ENCODE peak calls at places on chromosome 10, in seven cellular contexts. One of them, this sample, is unnamed.

GRCh38 chr10:89946106-89946505 is 244.7 kb downstream of the KIF20B start:
- DNase-seq in A549: no peak
- DNase-seq in mucosa of descending colon: no peak
- DNase-seq in NCI-H510A treated with DMSO at 0.1 percent for 48 hours: no peak
- DNase-seq in fibroblast of the aortic adventitia: peak; percentile 26
- DNase-seq in T-helper 9 cell: no peak
- DNase-seq in activated CD8-positive, alpha-beta T cell treated with anti-CD3 and anti-CD28 coated beads for 36 hours: no peak
- DNase-seq in this sample: no peak

GRCh38 chr10:104209575-104210198 is 22.5 kb downstream of the CFAP43 start:
- DNase-seq in A549: peak; percentile 51
- DNase-seq in mucosa of descending colon: peak; percentile 59
- DNase-seq in NCI-H510A treated with DMSO at 0.1 percent for 48 hours: peak; percentile 75
- DNase-seq in fibroblast of the aortic adventitia: peak; percentile 60
- DNase-seq in T-helper 9 cell: peak; percentile 11
- DNase-seq in activated CD8-positive, alpha-beta T cell treated with anti-CD3 and anti-CD28 coated beads for 36 hours: peak; percentile 63
- DNase-seq in this sample: peak; percentile 24

GRCh38 chr10:21517134-21517982 is 8.1 kb downstream of the SKIDA1 start:
- DNase-seq in A549: peak; percentile 79
- DNase-seq in mucosa of descending colon: peak; percentile 28
- DNase-seq in NCI-H510A treated with DMSO at 0.1 percent for 48 hours: no peak
- DNase-seq in fibroblast of the aortic adventitia: peak; percentile 63
- DNase-seq in T-helper 9 cell: peak; percentile 23
- DNase-seq in activated CD8-positive, alpha-beta T cell treated with anti-CD3 and anti-CD28 coated beads for 36 hours: peak; percentile 31
- DNase-seq in this sample: peak; percentile 53

GRCh38 chr10:2985729-2986232 is 81.6 kb upstream of the PFKP start:
- DNase-seq in A549: peak; percentile 53
- DNase-seq in mucosa of descending colon: peak; percentile 78
- DNase-seq in NCI-H510A treated with DMSO at 0.1 percent for 48 hours: no peak
- DNase-seq in fibroblast of the aortic adventitia: peak; percentile 43
- DNase-seq in T-helper 9 cell: no peak
- DNase-seq in activated CD8-positive, alpha-beta T cell treated with anti-CD3 and anti-CD28 coated beads for 36 hours: no peak
- DNase-seq in this sample: peak; percentile 65

GRCh38 chr10:75404335-75405200 is 3.0 kb upstream of the ZNF503 start:
- DNase-seq in A549: no peak
- DNase-seq in mucosa of descending colon: peak; percentile 56
- DNase-seq in NCI-H510A treated with DMSO at 0.1 percent for 48 hours: peak; percentile 66
- DNase-seq in fibroblast of the aortic adventitia: peak; percentile 22
- DNase-seq in T-helper 9 cell: no peak
- DNase-seq in activated CD8-positive, alpha-beta T cell treated with anti-CD3 and anti-CD28 coated beads for 36 hours: no peak
- DNase-seq in this sample: peak; percentile 56

GRCh38 chr10:101967713-101968112 is 88.3 kb downstream of the ARMH3 start:
- DNase-seq in A549: no peak
- DNase-seq in mucosa of descending colon: no peak
- DNase-seq in NCI-H510A treated with DMSO at 0.1 percent for 48 hours: no peak
- DNase-seq in fibroblast of the aortic adventitia: peak; percentile 20
- DNase-seq in T-helper 9 cell: no peak
- DNase-seq in activated CD8-positive, alpha-beta T cell treated with anti-CD3 and anti-CD28 coated beads for 36 hours: no peak
- DNase-seq in this sample: no peak

GRCh38 chr10:48772059-48772458 is 87.4 kb downstream of the WDFY4 start:
- DNase-seq in A549: no peak
- DNase-seq in mucosa of descending colon: no peak
- DNase-seq in NCI-H510A treated with DMSO at 0.1 percent for 48 hours: no peak
- DNase-seq in fibroblast of the aortic adventitia: no peak
- DNase-seq in T-helper 9 cell: no peak
- DNase-seq in activated CD8-positive, alpha-beta T cell treated with anti-CD3 and anti-CD28 coated beads for 36 hours: no peak
- DNase-seq in this sample: no peak

GRCh38 chr10:43114743-43115611 is 23.3 kb upstream of the CSGALNACT2 start:
- DNase-seq in A549: no peak
- DNase-seq in mucosa of descending colon: no peak
- DNase-seq in NCI-H510A treated with DMSO at 0.1 percent for 48 hours: no peak
- DNase-seq in fibroblast of the aortic adventitia: peak; percentile 29
- DNase-seq in T-helper 9 cell: no peak
- DNase-seq in activated CD8-positive, alpha-beta T cell treated with anti-CD3 and anti-CD28 coated beads for 36 hours: no peak
- DNase-seq in this sample: no peak

GRCh38 chr10:74437822-74438221 is 286.8 kb downstream of the ADK start:
- DNase-seq in A549: peak; percentile 31
- DNase-seq in mucosa of descending colon: no peak
- DNase-seq in NCI-H510A treated with DMSO at 0.1 percent for 48 hours: no peak
- DNase-seq in fibroblast of the aortic adventitia: peak; percentile 54
- DNase-seq in T-helper 9 cell: no peak
- DNase-seq in activated CD8-positive, alpha-beta T cell treated with anti-CD3 and anti-CD28 coated beads for 36 hours: no peak
- DNase-seq in this sample: no peak

GRCh38 chr10:116211682-116212081 is 61.3 kb downstream of the GFRA1 start:
- DNase-seq in A549: no peak
- DNase-seq in mucosa of descending colon: no peak
- DNase-seq in NCI-H510A treated with DMSO at 0.1 percent for 48 hours: no peak
- DNase-seq in fibroblast of the aortic adventitia: no peak
- DNase-seq in T-helper 9 cell: no peak
- DNase-seq in activated CD8-positive, alpha-beta T cell treated with anti-CD3 and anti-CD28 coated beads for 36 hours: no peak
- DNase-seq in this sample: no peak